ENCODE peak calls at places on chromosomes 16 and 17, in four cellular contexts. S is GM23338, N is PC-3, B is DND-41. V is an unnamed sample. For H3K36me3, the result is how much of the 10 kb centered on the place peaks cover.

GRCh38 chr17:28684963-28685362 is 23.0 kb downstream of the SUPT6H start:
- DNase-seq in S (no peak), B (no peak), N (peak), V (peak)

GRCh38 chr17:80861892-80862291 is 129.7 kb upstream of the CHMP6 start:
- DNase-seq in S (peak), B (no peak), N (no peak), V (no peak)

GRCh38 chr17:8285270-8286181 is 2.9 kb upstream of the RANGRF start:
- DNase-seq in S (no peak), N (no peak), B (no peak), V (no peak)

GRCh38 chr17:34254651-34255380 is at the start of gene CCL2:
- DNase-seq in S (peak), N (no peak), B (no peak), V (peak)

GRCh38 chr16:73286643-73287267 is 238.8 kb upstream of the ZFHX3 start:
- DNase-seq in S (no peak), B (no peak), N (no peak), V (no peak)

GRCh38 chr17:69581061-69581955 is 166.8 kb downstream of the MAP2K6 start:
- DNase-seq in B (peak), N (no peak), S (peak), V (no peak)

GRCh38 chr16:4184038-4184702 is 57.7 kb downstream of the SRL start:
- DNase-seq in B (no peak), S (no peak), N (no peak), V (no peak)

GRCh38 chr16:87324411-87325275 is 7.5 kb upstream of the C16orf95 start:
- DNase-seq in S (peak), B (peak), N (peak), V (peak)

GRCh38 chr17:36935681-36936454 is 1.4 kb upstream of the LHX1 start:
- DNase-seq in N (no peak), S (peak), B (no peak), V (no peak)

GRCh38 chr16:24075929-24076716 is 180.0 kb upstream of the CACNG3 start:
- DNase-seq in S (peak), B (no peak), N (peak), V (peak)

GRCh38 chr16:57514891-57515600 is 21.3 kb downstream of the CCDC102A start:
- DNase-seq in S (no peak), N (no peak), B (no peak), V (no peak)
- H3K36me3 ChIP-seq in S (under half), N (under half), B (under half), V (under half)

GRCh38 chr17:76219670-76220383 is 20.5 kb downstream of the RNF157 start:
- DNase-seq in B (no peak), N (no peak), S (no peak), V (no peak)
- TF ChIP-seq EZH2 in B (no peak), N (no peak), S (no peak), V (no peak)

GRCh38 chr16:29663020-29663828 is at the start of gene SPN:
- DNase-seq in S (peak), N (no peak), B (peak), V (no peak)
- H3K4me3 ChIP-seq in S (no peak), N (no peak), B (peak), V (no peak)

DNA sequence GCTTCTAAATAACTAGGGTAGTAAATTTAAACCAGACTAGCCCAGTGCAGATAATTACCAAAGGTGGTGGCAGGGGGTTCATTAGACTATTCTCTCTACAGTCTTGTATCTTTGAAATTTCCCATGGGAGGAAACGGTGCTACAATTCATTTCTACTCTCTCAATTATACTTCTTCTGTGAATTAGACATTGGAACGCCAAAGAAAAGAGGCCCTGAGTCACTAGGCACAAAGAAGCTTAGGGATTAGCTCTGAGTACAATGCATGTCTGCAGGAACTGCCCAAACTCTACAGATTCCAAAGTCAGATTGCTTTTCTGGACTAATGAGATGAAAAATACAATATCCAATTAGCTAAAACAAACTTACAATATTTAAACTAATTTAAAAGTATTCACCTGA is 30.7 kb upstream of the ARL6IP1 start:
- DNase-seq in N (no peak), S (no peak), B (no peak), V (peak)
- H3K36me3 ChIP-seq in N (half or more), S (half or more), B (half or more), V (half or more)